ENCODE peak calls at places on chromosomes 7 and 10, in five cellular contexts. V, J, Y, H and O are unnamed samples.

GRCh38 chr7:82291931-82292330 is 151.6 kb downstream of the CACNA2D1 start:
- DNase-seq in V (no peak), J (no peak), Y (no peak), H (no peak), O (no peak)

GRCh38 chr10:110524179-110524863 is 26.6 kb downstream of the DUSP5 start:
- DNase-seq in V (no peak), J (no peak), Y (no peak), H (no peak), O (no peak)

GRCh38 chr7:144513332-144513731 is 109.8 kb upstream of the NOBOX start:
- DNase-seq in V (peak), J (no peak), Y (no peak), H (peak), O (peak)

GRCh38 chr10:125407000-125407502 is 246.7 kb upstream of the CTBP2 start:
- DNase-seq in V (no peak), J (no peak), Y (no peak), H (no peak), O (no peak)

GRCh38 chr7:113608786-113609185 is 310.0 kb downstream of the PPP1R3A start:
- DNase-seq in V (no peak), J (no peak), Y (no peak), H (no peak), O (no peak)

GRCh38 chr7:94393251-94393758 is 1.4 kb upstream of the COL1A2 start:
- DNase-seq in V (no peak), J (no peak), Y (peak), H (no peak), O (no peak)

GRCh38 chr10:75208177-75208576 is 2.4 kb upstream of the VDAC2 start:
- DNase-seq in V (no peak), J (no peak), Y (no peak), H (no peak), O (no peak)

GRCh38 chr7:142477079-142477651 is 219.3 kb upstream of the PRSS58 start:
- DNase-seq in V (no peak), J (no peak), Y (no peak), H (no peak), O (no peak)

GRCh38 chr10:110858297-110858934 is 13.3 kb upstream of the PDCD4 start:
- DNase-seq in V (no peak), J (no peak), Y (no peak), H (no peak), O (no peak)

GRCh38 chr7:33895025-33895804 is 10.1 kb upstream of the BMPER start:
- DNase-seq in V (peak), J (peak), Y (peak), H (no peak), O (peak)

GRCh38 chr7:141533149-141533949 is 17.9 kb upstream of the AGK start:
- DNase-seq in V (peak), J (peak), Y (peak), H (no peak), O (peak)

GRCh38 chr7:39252916-39253315 is 275.2 kb downstream of the POU6F2 start:
- DNase-seq in V (no peak), J (no peak), Y (no peak), H (no peak), O (no peak)

GRCh38 chr7:92824901-92825480 is 11.4 kb downstream of the CDK6 start:
- DNase-seq in V (no peak), J (no peak), Y (no peak), H (no peak), O (no peak)

GRCh38 chr7:92830047-92830446 is 6.3 kb downstream of the CDK6 start:
- DNase-seq in V (no peak), J (no peak), Y (no peak), H (no peak), O (no peak)

GRCh38 chr7:92826258-92827004 is 9.9 kb downstream of the CDK6 start:
- DNase-seq in V (no peak), J (no peak), Y (no peak), H (no peak), O (no peak)

GRCh38 chr7:92824450-92824849 is 11.9 kb downstream of the CDK6 start:
- DNase-seq in V (no peak), J (no peak), Y (no peak), H (no peak), O (no peak)

DNA sequence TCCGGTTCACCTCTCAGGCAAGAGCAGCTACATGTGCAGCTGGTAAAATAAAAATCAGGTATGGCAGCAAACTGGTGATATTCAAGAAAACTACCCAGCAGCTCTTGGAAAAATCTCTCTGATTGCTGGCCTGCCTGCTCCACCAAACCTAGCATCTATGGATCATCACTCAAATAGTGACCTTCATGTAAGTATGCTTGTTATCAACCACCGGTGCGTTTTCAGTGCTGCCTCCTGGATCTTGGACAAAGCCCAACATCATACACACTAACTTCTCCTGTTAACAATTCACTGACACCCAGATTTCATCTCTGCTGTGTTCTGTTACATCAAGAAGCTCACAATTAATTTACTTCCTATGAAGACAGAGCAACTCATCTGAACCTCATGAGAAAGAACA is 8.9 kb downstream of the CDK6 start:
- DNase-seq in V (no peak), J (no peak), Y (no peak), H (no peak), O (no peak)
- TF ChIP-seq SUZ12 in V (no peak), J (no peak), Y (no peak), H (no peak), O (no peak)

GRCh38 chr7:130875265-130875741 is 141.3 kb upstream of the KLF14 start:
- DNase-seq in V (peak), J (peak), Y (peak), H (no peak), O (peak)
- TF ChIP-seq SUZ12 in V (no peak), J (no peak), Y (no peak), H (no peak), O (no peak)

DNA sequence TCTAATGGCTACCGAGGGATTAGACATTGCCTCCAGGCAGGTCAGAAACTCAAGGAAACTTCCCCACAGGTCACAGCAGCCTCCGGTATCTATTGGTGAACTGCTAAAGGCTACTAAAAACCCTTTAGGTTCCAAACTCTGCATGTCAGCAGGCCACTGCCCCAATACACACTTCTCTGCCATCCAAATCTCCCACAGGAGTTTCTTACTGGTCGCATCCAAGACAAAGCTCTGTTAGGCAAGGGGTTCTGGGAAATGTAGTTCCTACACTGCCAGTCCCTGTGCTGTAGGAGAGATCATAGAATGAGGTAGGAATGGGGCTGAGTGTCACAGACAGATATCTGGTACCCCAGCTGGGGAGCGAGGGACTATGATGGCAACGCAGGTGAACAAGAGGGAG is 757.0 kb upstream of the C7orf33 start:
- DNase-seq in V (peak), J (no peak), Y (peak), H (no peak), O (peak)
- TF ChIP-seq SUZ12 in V (no peak), J (no peak), Y (no peak), H (no peak), O (no peak)

GRCh38 chr10:122417667-122418066 is 36.8 kb upstream of the ARMS2 start:
- DNase-seq in V (no peak), J (no peak), Y (no peak), H (no peak), O (no peak)
- TF ChIP-seq SUZ12 in V (no peak), J (no peak), Y (no peak), H (no peak), O (no peak)

GRCh38 chr7:16484453-16485158 is 19.1 kb upstream of the SOSTDC1 start:
- DNase-seq in V (no peak), J (peak), Y (no peak), H (no peak), O (peak)

GRCh38 chr7:16479587-16479986 is 14.0 kb upstream of the SOSTDC1 start:
- DNase-seq in V (no peak), J (no peak), Y (no peak), H (no peak), O (no peak)
- TF ChIP-seq SUZ12 in V (no peak), J (no peak), Y (no peak), H (no peak), O (no peak)

DNA sequence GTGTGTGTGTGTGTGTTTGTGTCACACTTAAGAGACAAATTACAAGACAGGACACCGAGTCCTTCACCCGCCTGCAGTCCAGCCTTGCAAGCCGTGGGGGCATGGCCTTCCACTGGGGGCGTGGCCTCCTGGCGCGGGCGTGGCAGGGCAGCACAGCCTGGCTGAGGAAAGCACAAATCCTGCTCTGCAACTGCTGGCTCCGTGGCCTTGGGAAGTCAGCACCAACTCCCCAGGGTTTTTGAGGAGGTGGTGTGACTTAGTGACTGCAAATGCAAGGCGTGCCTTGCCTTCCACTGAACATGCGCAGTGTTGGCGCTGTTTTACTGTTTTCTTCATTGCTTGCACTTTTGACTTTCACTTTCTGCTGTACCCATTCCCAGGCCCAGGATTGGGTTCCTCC is 12.9 kb upstream of the BMS1 start:
- DNase-seq in V (no peak), J (no peak), Y (no peak), H (no peak), O (no peak)
- TF ChIP-seq SUZ12 in V (no peak), J (no peak), Y (no peak), H (no peak), O (no peak)

GRCh38 chr7:100476903-100477870 is 1.8 kb downstream of the TSC22D4 start:
- DNase-seq in V (no peak), J (no peak), Y (peak), H (no peak), O (no peak)
- TF ChIP-seq SUZ12 in V (no peak), J (no peak), Y (no peak), H (no peak), O (no peak)

DNA sequence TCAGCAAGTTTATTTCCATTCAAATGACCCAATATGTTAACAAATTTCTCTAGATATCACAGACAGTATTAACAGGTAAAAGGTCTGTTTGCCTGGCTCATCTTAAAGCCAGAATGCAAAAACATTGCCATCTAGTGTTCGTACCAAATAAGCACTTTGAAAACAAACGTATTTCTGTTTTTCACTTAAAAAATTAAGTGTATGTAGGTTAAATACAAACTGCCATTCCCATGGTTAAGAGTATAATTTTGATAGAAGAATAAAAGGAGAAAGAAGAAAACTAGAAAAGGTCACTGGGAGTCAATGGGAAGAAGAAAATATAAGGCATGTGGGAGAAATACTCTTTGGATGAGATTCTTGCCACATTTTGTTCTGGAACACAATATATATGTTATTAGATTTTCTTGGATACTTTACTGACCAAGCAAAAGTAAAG is 51.0 kb downstream of the ORC5 start:
- DNase-seq in V (no peak), J (peak), Y (no peak), H (no peak), O (no peak)
- TF ChIP-seq SUZ12 in V (no peak), J (no peak), Y (no peak), H (no peak), O (no peak)

GRCh38 chr10:132624847-132625839 is 87.6 kb downstream of the INPP5A start:
- DNase-seq in V (peak), J (no peak), Y (no peak), H (no peak), O (no peak)

GRCh38 chr10:132627736-132628512 is 90.3 kb downstream of the INPP5A start:
- DNase-seq in V (no peak), J (no peak), Y (no peak), H (no peak), O (no peak)

GRCh38 chr10:132626019-132626760 is 88.6 kb downstream of the INPP5A start:
- DNase-seq in V (no peak), J (no peak), Y (no peak), H (no peak), O (no peak)

GRCh38 chr10:132626761-132627735 is 89.5 kb downstream of the INPP5A start:
- DNase-seq in V (no peak), J (no peak), Y (no peak), H (no peak), O (no peak)

GRCh38 chr10:132623996-132624846 is 86.6 kb downstream of the INPP5A start:
- DNase-seq in V (no peak), J (no peak), Y (no peak), H (no peak), O (no peak)
- TF ChIP-seq SUZ12 in V (no peak), J (no peak), Y (no peak), H (no peak), O (no peak)

GRCh38 chr7:131803861-131804260 is 247.4 kb upstream of the PODXL start:
- DNase-seq in V (no peak), J (no peak), Y (no peak), H (no peak), O (no peak)

DNA sequence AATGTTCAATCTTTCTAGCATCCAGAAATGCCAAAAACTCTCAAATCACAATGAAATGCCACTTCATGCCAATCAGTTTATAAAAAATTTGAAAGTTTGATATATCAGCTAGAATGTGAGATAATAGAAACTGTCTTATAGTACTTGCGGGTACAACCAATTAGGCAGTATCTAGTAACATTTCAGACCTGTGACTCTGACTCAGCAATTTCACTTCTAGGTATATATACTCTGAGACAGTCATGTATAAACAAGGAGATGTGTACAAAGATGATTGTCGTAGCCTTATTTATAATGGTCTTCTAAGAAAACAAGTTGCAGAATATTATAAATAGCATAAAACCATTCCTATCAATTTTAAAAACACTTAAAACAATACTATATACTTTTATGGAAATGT is 252.3 kb upstream of the PODXL start:
- DNase-seq in V (no peak), J (no peak), Y (no peak), H (no peak), O (no peak)
- TF ChIP-seq SUZ12 in V (no peak), J (no peak), Y (no peak), H (no peak), O (no peak)